ENCODE peak calls at places on chromosomes 13 and 19, in five cellular contexts. W is right cardiac atrium, N is psoas muscle, T is thoracic aorta, C is GM12878. K is an unnamed sample.
A peak's percentile ranks its signal among the peaks of the same experiment; 100 is the strongest.

GRCh38 chr19:911197-912033 is 1.6 kb downstream of the R3HDM4 start:
- DNase-seq in N (no peak), T (no peak), C (no peak), W (no peak), K (no peak)

GRCh38 chr13:65133094-65133493 is 2097.0 kb downstream of the PCDH9 start:
- DNase-seq in W (no peak), C (no peak), N (no peak), T (no peak), K (no peak)

GRCh38 chr13:51333421-51333820 is 6.1 kb upstream of the SERPINE3 start:
- DNase-seq in C (no peak), W (no peak), T (no peak), N (no peak), K (no peak)

GRCh38 chr19:18461471-18461870 is 23.5 kb upstream of the ISYNA1 start:
- DNase-seq in N (no peak), T (no peak), C (no peak), W (no peak), K (no peak)

GRCh38 chr13:20667857-20668256 is 35.6 kb upstream of the IL17D start:
- DNase-seq in T (no peak), C (no peak), N (no peak), W (no peak), K (no peak)

GRCh38 chr13:50080158-50080855 is 65.1 kb downstream of the KCNRG start:
- DNase-seq in C (no peak), N (no peak), T (no peak), W (no peak), K (no peak)

GRCh38 chr19:1513492-1514294 is 874 bp upstream of the ADAMTSL5 start:
- DNase-seq in N (peak; percentile 84), T (no peak), W (peak; percentile 47), C (no peak), K (peak; percentile 42)

GRCh38 chr13:63842102-63842501 is 2426.5 kb upstream of the PCDH20 start:
- DNase-seq in N (no peak), C (no peak), T (no peak), W (no peak), K (no peak)

GRCh38 chr19:35123573-35123972 is 8.0 kb downstream of the FXYD3 start:
- DNase-seq in T (peak; percentile 50), C (no peak), W (peak; percentile 79), N (peak; percentile 88), K (peak; percentile 44)

GRCh38 chr13:112692586-112692985 is 2.7 kb downstream of the ATP11A start:
- DNase-seq in T (no peak), W (no peak), C (no peak), N (no peak), K (no peak)
- H3K4me1 ChIP-seq in T (peaks cover 8% of the 10 kb centered on the region), W (peaks cover 10% of the 10 kb centered on the region), C (peaks cover 27% of the 10 kb centered on the region), N (peaks cover 27% of the 10 kb centered on the region), K (peaks cover 81% of the 10 kb centered on the region)

DNA sequence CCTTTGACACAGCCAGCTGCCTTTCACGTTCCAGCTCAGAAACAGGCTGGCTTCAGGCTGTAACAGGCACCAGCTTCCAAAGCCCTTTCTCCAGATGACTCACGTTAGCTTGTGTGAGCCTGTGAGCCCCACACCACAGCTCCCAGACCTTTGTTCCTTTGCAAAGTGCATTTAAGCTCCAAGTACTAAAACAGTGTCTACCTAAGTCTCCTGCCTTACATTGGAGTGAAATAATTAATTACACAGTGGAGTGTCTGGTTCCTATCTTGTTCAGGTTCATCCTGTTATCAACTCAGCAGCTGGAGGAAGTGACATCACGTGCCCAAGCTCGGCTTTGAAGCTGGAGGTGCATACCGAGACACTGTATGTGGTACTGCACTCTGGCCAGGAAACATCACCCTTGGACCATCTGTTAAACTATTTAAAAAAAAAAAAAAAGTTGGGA is 475.8 kb downstream of the FOXO1 start:
- DNase-seq in T (no peak), C (no peak), W (peak; percentile 54), N (no peak), K (no peak)
- H3K4me1 ChIP-seq in T (peaks cover 43% of the 10 kb centered on the region), C (no peaks in the 10 kb centered on the region), W (peaks cover 9% of the 10 kb centered on the region), N (peaks cover 39% of the 10 kb centered on the region), K (peaks cover 44% of the 10 kb centered on the region)

GRCh38 chr19:5829567-5830315 is 9.8 kb downstream of the FUT6 start:
- DNase-seq in N (no peak), T (no peak), W (no peak), C (no peak), K (no peak)
- H3K4me1 ChIP-seq in N (no peaks in the 10 kb centered on the region), T (peaks cover 4% of the 10 kb centered on the region), W (peaks cover 2% of the 10 kb centered on the region), C (peaks cover 24% of the 10 kb centered on the region), K (peaks cover 27% of the 10 kb centered on the region)

GRCh38 chr13:40626977-40627376 is 39.5 kb downstream of the FOXO1 start:
- DNase-seq in N (no peak), T (no peak), C (no peak), W (no peak), K (no peak)
- H3K4me1 ChIP-seq in N (peaks cover 92% of the 10 kb centered on the region), T (peaks cover 31% of the 10 kb centered on the region), C (peaks cover 32% of the 10 kb centered on the region), W (peaks cover 5% of the 10 kb centered on the region), K (peaks cover 63% of the 10 kb centered on the region)

GRCh38 chr19:3784607-3785463 is 1.3 kb downstream of the MATK start:
- DNase-seq in W (no peak), T (no peak), N (no peak), C (no peak), K (no peak)
- H3K4me1 ChIP-seq in W (no peaks in the 10 kb centered on the region), T (no peaks in the 10 kb centered on the region), N (no peaks in the 10 kb centered on the region), C (no peaks in the 10 kb centered on the region), K (peaks cover 8% of the 10 kb centered on the region)

GRCh38 chr13:30151398-30151797 is 156.0 kb downstream of the KATNAL1 start:
- DNase-seq in W (no peak), C (no peak), N (no peak), T (no peak), K (no peak)
- H3K4me1 ChIP-seq in W (no peaks in the 10 kb centered on the region), C (peaks cover 19% of the 10 kb centered on the region), N (no peaks in the 10 kb centered on the region), T (no peaks in the 10 kb centered on the region), K (no peaks in the 10 kb centered on the region)

GRCh38 chr19:52171321-52172169 is at the start of gene ZNF836:
- DNase-seq in N (peak; percentile 94), C (peak; percentile 51), W (peak; percentile 92), T (peak; percentile 60), K (peak; percentile 92)
- H3K4me1 ChIP-seq in N (peaks cover 5% of the 10 kb centered on the region), C (peaks cover 4% of the 10 kb centered on the region), W (peaks cover 4% of the 10 kb centered on the region), T (peaks cover 7% of the 10 kb centered on the region), K (peaks cover 34% of the 10 kb centered on the region)